ENCODE peak calls at places on chromosomes 2 and 18, in nine cellular contexts. W is fibroblast of villous mesenchyme; D is nephron progenitor cell; F is thyroid gland; M is WTC11; X is activated CD8-positive, alpha-beta T cell treated with anti-CD3 and anti-CD28 coated beads for 36 hours; J is GM06990; Z is transverse colon; P is suprapubic skin. H is an unnamed sample.
A peak's percentile ranks its signal among the peaks of the same experiment; 100 is the strongest.

GRCh38 chr2:183037281-183037659 is 987 bp downstream of the NCKAP1 start:
- DNase-seq in W (peak; percentile 55), D (no peak), F (no peak), M (no peak), X (no peak), J (no peak), Z (no peak), P (no peak), H (no peak)

GRCh38 chr2:241542278-241542605 is 16.3 kb upstream of the BOK start:
- DNase-seq in W (no peak), D (no peak), F (peak; percentile 92), M (no peak), X (no peak), J (no peak), Z (no peak), P (no peak), H (peak; percentile 16)

GRCh38 chr2:96693286-96694200 is 46.3 kb downstream of the LMAN2L start:
- DNase-seq in W (no peak), D (no peak), F (no peak), M (no peak), X (no peak), J (no peak), Z (no peak), P (no peak), H (no peak)

GRCh38 chr2:229087843-229088520 is 183.1 kb downstream of the PID1 start:
- DNase-seq in W (no peak), D (no peak), F (no peak), M (no peak), X (no peak), J (no peak), Z (no peak), P (no peak), H (no peak)

GRCh38 chr2:215105607-215106354 is 32.6 kb downstream of the ABCA12 start:
- DNase-seq in W (no peak), D (no peak), F (no peak), M (no peak), X (no peak), J (no peak), Z (no peak), P (no peak), H (no peak)

GRCh38 chr2:69846182-69847067 is 17.0 kb downstream of the GMCL1 start:
- DNase-seq in W (no peak), D (no peak), F (no peak), M (no peak), X (no peak), J (no peak), Z (no peak), P (no peak), H (no peak)

GRCh38 chr18:63708650-63709049 is 5.9 kb downstream of the SERPINB11 start:
- DNase-seq in W (peak; percentile 23), D (no peak), F (no peak), M (no peak), X (no peak), J (no peak), Z (no peak), P (no peak), H (no peak)

GRCh38 chr2:24594283-24594682 is 103.2 kb downstream of the NCOA1 start:
- DNase-seq in W (no peak), D (no peak), F (no peak), M (no peak), X (no peak), J (no peak), Z (no peak), P (no peak), H (no peak)

GRCh38 chr18:9771261-9771976 is 63.3 kb downstream of the RAB31 start:
- DNase-seq in W (peak; percentile 69), D (peak; percentile 95), F (peak; percentile 91), M (peak; percentile 96), X (peak; percentile 75), J (peak; percentile 62), Z (peak; percentile 86), P (peak; percentile 90), H (peak; percentile 71)

GRCh38 chr2:231781798-231782726 is 980 bp upstream of the PDE6D start:
- DNase-seq in W (peak; percentile 68), D (no peak), F (no peak), M (no peak), X (peak; percentile 40), J (no peak), Z (peak; percentile 43), P (no peak), H (peak; percentile 23)

GRCh38 chr2:128214251-128214650 is 104.4 kb downstream of the HS6ST1 start:
- DNase-seq in W (no peak), D (no peak), F (no peak), M (no peak), X (no peak), J (no peak), Z (no peak), P (no peak), H (no peak)

GRCh38 chr2:71609958-71610357 is 156.6 kb downstream of the DYSF start:
- DNase-seq in W (peak; percentile 38), D (no peak), F (no peak), M (no peak), X (no peak), J (no peak), Z (no peak), P (no peak), H (no peak)

GRCh38 chr2:215751200-215751910 is 262.0 kb downstream of the MREG start:
- DNase-seq in W (peak; percentile 69), D (no peak), F (no peak), M (no peak), X (no peak), J (no peak), Z (no peak), P (no peak), H (no peak)

GRCh38 chr2:61117534-61117933 is 44.5 kb upstream of the C2orf74 start:
- DNase-seq in W (peak; percentile 70), D (no peak), F (no peak), M (no peak), X (no peak), J (peak; percentile 12), Z (no peak), P (no peak), H (no peak)

GRCh38 chr2:199469514-199470360 is 12.0 kb upstream of the SATB2 start:
- DNase-seq in W (no peak), D (no peak), F (no peak), M (no peak), X (no peak), J (no peak), Z (peak; percentile 29), P (no peak), H (no peak)

GRCh38 chr2:171551836-171552235 is 29.6 kb downstream of the CYBRD1 start:
- DNase-seq in W (peak; percentile 24), D (no peak), F (no peak), M (no peak), X (no peak), J (no peak), Z (no peak), P (no peak), H (no peak)

GRCh38 chr2:119715409-119716295 is 36.7 kb downstream of the TMEM177 start:
- DNase-seq in W (no peak), D (no peak), F (peak; percentile 80), M (no peak), X (no peak), J (no peak), Z (no peak), P (no peak), H (no peak)

DNA sequence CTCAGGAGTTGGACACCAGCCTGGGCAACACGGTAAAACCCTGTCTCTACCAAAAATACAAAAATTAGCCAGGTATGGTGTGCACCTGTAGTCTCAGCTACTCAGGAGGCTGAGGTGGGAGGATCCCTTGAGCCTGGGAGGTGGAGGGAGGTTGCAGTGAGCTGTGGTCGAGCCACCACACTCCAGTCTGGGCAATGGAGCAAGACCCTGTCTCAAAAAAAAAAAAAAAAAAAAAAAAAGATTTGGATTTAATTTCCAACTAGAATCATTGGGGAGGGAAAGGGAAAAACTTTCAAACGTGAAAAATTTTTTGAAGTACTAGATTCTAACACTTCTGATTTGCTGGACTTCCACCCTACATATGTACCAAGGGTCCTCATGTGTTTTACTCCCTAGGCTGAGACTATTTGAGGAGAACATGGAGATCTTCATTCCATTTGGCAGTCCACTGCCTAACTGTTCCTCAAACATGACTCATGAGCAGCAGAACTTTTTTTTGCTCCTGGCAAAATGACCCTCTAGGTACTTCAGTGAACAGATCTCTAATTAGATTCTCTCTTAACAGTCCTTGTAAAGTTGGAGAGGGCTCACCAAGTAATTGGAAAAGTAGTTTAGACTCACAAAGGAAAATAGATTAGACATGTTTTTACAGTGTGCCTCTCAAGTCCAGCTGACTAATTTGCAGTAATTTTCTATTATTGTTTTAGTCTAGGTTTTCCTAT is 267.6 kb downstream of the METTL4 start:
- DNase-seq in W (no peak), D (no peak), F (no peak), M (no peak), X (no peak), J (no peak), Z (no peak), P (no peak), H (no peak)
- TF ChIP-seq CTCF in W (no peak), D (no peak), F (no peak), M (no peak), X (no peak), J (no peak), Z (no peak), P (no peak), H (no peak)

GRCh38 chr2:239276813-239277193 is 124.0 kb downstream of the HDAC4 start:
- DNase-seq in W (no peak), D (no peak), F (no peak), M (no peak), X (peak; percentile 3), J (no peak), Z (no peak), P (no peak), H (no peak)
- TF ChIP-seq CTCF in W (peak; percentile 16), D (peak; percentile 7), F (no peak), M (no peak), X (no peak), J (no peak), Z (no peak), P (no peak), H (no peak)

DNA sequence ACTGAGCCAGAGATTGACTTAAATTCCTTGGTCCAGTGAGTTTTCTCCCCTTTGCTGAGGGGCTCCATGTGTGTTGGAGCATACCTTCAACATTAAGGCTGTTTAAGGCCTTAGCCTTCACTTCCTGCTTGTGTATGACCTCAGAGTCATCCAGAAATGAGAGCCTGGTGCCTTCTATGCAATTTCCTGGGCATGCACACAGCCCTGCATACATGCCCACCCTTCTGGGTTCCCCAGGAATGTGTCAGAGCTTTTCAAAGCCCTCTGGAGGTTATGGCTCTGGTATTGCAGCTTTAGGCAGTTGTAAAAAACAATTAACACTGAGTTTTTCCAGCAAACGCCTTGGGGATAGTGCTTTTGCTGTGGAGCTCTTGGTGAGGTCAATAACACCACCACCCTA is 16.7 kb downstream of the IL1R1 start:
- DNase-seq in W (no peak), D (no peak), F (no peak), M (no peak), X (no peak), J (no peak), Z (no peak), P (no peak), H (no peak)
- TF ChIP-seq CTCF in W (no peak), D (no peak), F (no peak), M (no peak), X (no peak), J (no peak), Z (no peak), P (no peak), H (no peak)

DNA sequence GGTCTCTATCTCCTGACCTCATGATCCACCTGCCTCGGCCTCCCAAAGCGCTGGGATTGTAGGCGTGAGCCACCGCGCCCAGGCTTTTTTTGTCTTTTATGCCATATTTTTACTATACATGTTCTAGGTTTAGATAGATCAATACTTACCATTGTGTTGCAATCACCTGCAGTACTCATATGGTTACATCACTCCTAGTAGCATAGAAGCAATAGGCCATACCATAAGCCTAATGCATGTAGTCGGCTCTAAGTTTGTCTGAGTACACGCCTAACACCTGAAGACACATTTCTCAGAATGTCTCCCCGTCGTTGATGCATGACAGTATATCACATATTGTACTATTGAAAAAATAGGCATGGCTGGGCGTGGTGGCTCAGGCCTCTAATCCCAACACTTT is 27.1 kb upstream of the TGIF1 start:
- DNase-seq in W (no peak), D (no peak), F (no peak), M (no peak), X (no peak), J (no peak), Z (no peak), P (no peak), H (no peak)
- TF ChIP-seq CTCF in W (no peak), D (no peak), F (no peak), M (no peak), X (no peak), J (no peak), Z (no peak), P (no peak), H (no peak)

H was measured in GM10248.